ENCODE peak calls at places on chromosomes 12 and 14, in eight cellular contexts. V, L, I, Q, E, H, A and J are unnamed samples.

GRCh38 chr14:34103176-34103575 is 152.3 kb upstream of the EGLN3 start:
- DNase-seq in V (no peak), L (peak; percentile 75), I (no peak), Q (no peak), E (no peak), H (no peak), A (no peak), J (no peak)

GRCh38 chr14:22488522-22489246 is 100.3 kb downstream of the DAD1 start:
- DNase-seq in V (no peak), L (no peak), I (no peak), Q (no peak), E (no peak), H (no peak), A (no peak), J (no peak)

GRCh38 chr14:69763761-69764510 is 3.0 kb upstream of the SRSF5 start:
- DNase-seq in V (no peak), L (no peak), I (no peak), Q (no peak), E (no peak), H (no peak), A (no peak), J (no peak)

GRCh38 chr14:71220462-71220861 is 313.2 kb downstream of the PCNX1 start:
- DNase-seq in V (peak; percentile 18), L (no peak), I (no peak), Q (no peak), E (no peak), H (no peak), A (no peak), J (no peak)

GRCh38 chr14:41642402-41643195 is 35.9 kb downstream of the LRFN5 start:
- DNase-seq in V (peak; percentile 41), L (no peak), I (no peak), Q (no peak), E (no peak), H (no peak), A (no peak), J (no peak)

GRCh38 chr12:109940339-109940923 is 40.4 kb downstream of the TCHP start:
- DNase-seq in V (no peak), L (no peak), I (no peak), Q (no peak), E (no peak), H (no peak), A (no peak), J (no peak)

GRCh38 chr14:96584199-96584906 is 82.2 kb downstream of the PAPOLA start:
- DNase-seq in V (peak; percentile 90), L (peak; percentile 93), I (peak; percentile 84), Q (peak; percentile 33), E (peak; percentile 52), H (peak; percentile 73), A (peak; percentile 88), J (peak; percentile 43)

GRCh38 chr14:71758198-71758955 is 173.9 kb upstream of the RGS6 start:
- DNase-seq in V (no peak), L (no peak), I (no peak), Q (no peak), E (peak; percentile 25), H (no peak), A (no peak), J (no peak)

GRCh38 chr12:61870658-61871559 is 389.3 kb upstream of the USP15 start:
- DNase-seq in V (no peak), L (no peak), I (no peak), Q (no peak), E (peak; percentile 35), H (no peak), A (no peak), J (no peak)

GRCh38 chr12:122965851-122966742 is at the start of gene ABCB9:
- DNase-seq in V (peak; percentile 97), L (peak; percentile 98), I (peak; percentile 98), Q (peak; percentile 90), E (peak; percentile 93), H (peak; percentile 96), A (peak; percentile 99), J (peak; percentile 95)

GRCh38 chr12:79298511-79298910 is 392.3 kb downstream of the PAWR start:
- DNase-seq in V (no peak), L (no peak), I (no peak), Q (no peak), E (no peak), H (peak; percentile 14), A (no peak), J (no peak)

GRCh38 chr14:61586539-61587396 is 108.5 kb upstream of the HIF1A start:
- DNase-seq in V (no peak), L (no peak), I (no peak), Q (no peak), E (no peak), H (peak; percentile 90), A (no peak), J (peak; percentile 91)

GRCh38 chr14:55212611-55213010 is 21.2 kb upstream of the DLGAP5 start:
- DNase-seq in V (no peak), L (no peak), I (no peak), Q (no peak), E (no peak), H (no peak), A (no peak), J (no peak)

DNA sequence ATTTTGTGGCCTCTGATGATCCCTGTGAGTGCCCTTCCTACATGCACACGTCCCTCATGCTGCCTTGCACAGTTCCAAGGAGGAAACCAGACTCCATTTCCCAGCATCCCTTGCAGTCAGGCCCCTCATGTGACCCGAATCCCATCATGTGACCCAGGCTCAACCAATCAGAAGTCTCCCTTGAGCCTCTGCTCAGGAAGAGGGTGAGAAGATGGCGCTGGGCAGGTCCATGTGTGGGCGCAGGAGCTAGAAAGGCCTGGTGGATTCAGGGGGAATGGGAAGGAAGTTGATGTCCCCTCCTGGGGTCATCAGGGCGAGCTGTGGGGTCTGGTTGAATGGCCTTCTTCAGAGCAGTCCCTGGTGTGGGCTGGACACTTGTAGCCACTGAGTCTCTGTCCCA is 240.5 kb downstream of the ADGRD1 start:
- DNase-seq in V (no peak), L (no peak), I (no peak), Q (peak; percentile 24), E (peak; percentile 34), H (no peak), A (peak; percentile 47), J (no peak)
- TF ChIP-seq EZH2phosphoT487 in V (no peak), L (no peak), I (no peak), Q (no peak), E (no peak), H (no peak), A (no peak), J (no peak)

DNA sequence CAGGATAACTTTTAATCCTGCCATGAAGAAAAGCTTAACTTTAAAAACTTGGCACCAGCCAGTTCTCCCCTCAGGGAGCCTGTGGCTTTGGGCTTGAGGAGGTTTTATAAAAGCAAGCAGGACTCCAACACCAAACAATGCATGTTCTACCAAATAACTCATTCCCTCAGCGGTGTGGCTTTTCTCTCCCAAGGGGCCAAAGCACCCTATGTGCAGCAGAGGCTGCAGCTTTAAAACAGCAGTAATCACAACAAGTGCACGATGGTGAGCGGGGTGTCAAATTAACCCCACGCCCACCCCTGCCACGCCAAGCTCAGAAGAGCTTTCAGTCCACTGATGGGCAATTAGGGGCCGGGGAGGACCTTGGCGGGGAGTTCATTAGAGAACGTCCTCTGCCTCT is 16.6 kb downstream of the CLMN start:
- DNase-seq in V (no peak), L (no peak), I (no peak), Q (no peak), E (no peak), H (no peak), A (no peak), J (no peak)
- TF ChIP-seq EZH2phosphoT487 in V (no peak), L (no peak), I (no peak), Q (no peak), E (no peak), H (no peak), A (no peak), J (no peak)

GRCh38 chr12:43556057-43556456 is 4.1 kb upstream of the ADAMTS20 start:
- DNase-seq in V (no peak), L (no peak), I (no peak), Q (no peak), E (no peak), H (no peak), A (no peak), J (no peak)

GRCh38 chr12:43551971-43552559 is at the start of gene ADAMTS20:
- DNase-seq in V (peak; percentile 95), L (peak; percentile 96), I (peak; percentile 63), Q (no peak), E (no peak), H (no peak), A (peak; percentile 93), J (peak; percentile 40)

GRCh38 chr12:43550831-43551270 is 1.2 kb downstream of the ADAMTS20 start:
- DNase-seq in V (peak; percentile 56), L (peak; percentile 41), I (peak; percentile 3), Q (no peak), E (no peak), H (no peak), A (peak; percentile 23), J (no peak)

DNA sequence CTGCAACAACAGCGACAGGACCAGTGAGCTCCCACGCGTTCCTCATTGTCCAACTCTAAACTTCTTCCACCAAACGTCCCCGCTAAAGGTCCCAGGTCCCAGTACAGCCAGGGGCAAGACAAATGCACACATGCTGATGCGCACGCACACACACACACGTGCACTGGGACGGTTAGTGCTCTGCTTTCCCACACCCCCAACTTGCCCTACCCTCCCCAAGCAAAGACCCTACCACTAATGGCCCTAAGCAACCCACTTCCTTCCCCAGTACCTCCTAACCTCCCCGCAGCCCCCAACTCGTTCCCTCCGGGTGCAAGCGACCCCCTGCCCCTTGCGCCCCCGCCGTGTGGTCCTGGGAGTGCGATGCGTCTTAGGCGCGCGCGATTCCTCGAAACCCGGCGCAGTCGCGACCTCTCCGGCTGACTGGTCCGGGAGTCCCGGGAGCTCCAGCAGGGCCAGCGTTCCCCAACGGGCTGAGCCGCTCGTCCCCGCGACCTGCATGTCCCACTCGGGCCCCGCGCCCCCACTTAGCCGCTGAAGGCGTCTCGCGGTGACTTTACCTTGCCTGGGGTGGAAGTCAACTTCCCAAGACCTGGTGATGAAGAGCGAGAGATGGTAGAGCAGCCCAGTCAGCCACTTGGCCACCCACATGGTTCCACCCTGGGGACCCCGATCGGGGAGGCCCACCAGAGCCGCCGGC is 582 bp downstream of the ADAMTS20 start:
- DNase-seq in V (peak; percentile 63), L (peak; percentile 67), I (peak; percentile 28), Q (no peak), E (no peak), H (no peak), A (peak; percentile 70), J (peak; percentile 2)
- TF ChIP-seq EZH2phosphoT487 in V (no peak), L (peak; percentile 11), I (no peak), Q (no peak), E (no peak), H (no peak), A (no peak), J (no peak)

GRCh38 chr14:73613046-73613383 is 698 bp downstream of the ACOT6 start:
- DNase-seq in V (no peak), L (no peak), I (no peak), Q (no peak), E (no peak), H (no peak), A (no peak), J (no peak)

GRCh38 chr14:73607241-73607640 is 5.1 kb upstream of the ACOT6 start:
- DNase-seq in V (no peak), L (no peak), I (no peak), Q (no peak), E (no peak), H (no peak), A (no peak), J (no peak)

GRCh38 chr14:73613419-73613963 is 1.2 kb downstream of the ACOT6 start:
- DNase-seq in V (no peak), L (no peak), I (no peak), Q (no peak), E (no peak), H (peak; percentile 67), A (no peak), J (no peak)

GRCh38 chr14:73612339-73613045 is at the start of gene ACOT6:
- DNase-seq in V (peak; percentile 94), L (peak; percentile 90), I (peak; percentile 80), Q (peak; percentile 19), E (no peak), H (peak; percentile 77), A (peak; percentile 90), J (peak; percentile 86)

GRCh38 chr14:73610692-73611091 is 1.6 kb upstream of the ACOT6 start:
- DNase-seq in V (peak; percentile 58), L (peak; percentile 28), I (peak; percentile 37), Q (no peak), E (no peak), H (peak; percentile 29), A (no peak), J (peak; percentile 6)
- TF ChIP-seq EZH2phosphoT487 in V (no peak), L (no peak), I (no peak), Q (no peak), E (no peak), H (no peak), A (no peak), J (no peak)